ENCODE peak calls at places on chromosomes 16 and 17, in nine cellular contexts. One of them, this sample, is unnamed. For H3K4me1, the result is how much of the 10 kb centered on the place peaks cover.

GRCh38 chr17:70968302-70968701 is 799.0 kb downstream of the KCNJ2 start:
- DNase-seq in ovary: no peak
- DNase-seq in H9: no peak
- DNase-seq in Panc1: no peak
- DNase-seq in cardiac muscle cell: no peak
- DNase-seq in upper lobe of right lung: no peak
- DNase-seq in PC-3: peak
- DNase-seq in breast epithelium: no peak
- DNase-seq in K562: no peak
- DNase-seq in this sample: no peak

GRCh38 chr17:53462393-53462811 is 360.3 kb upstream of the KIF2B start:
- DNase-seq in upper lobe of right lung: no peak
- DNase-seq in K562: no peak
- DNase-seq in Panc1: no peak
- DNase-seq in breast epithelium: no peak
- DNase-seq in PC-3: peak
- DNase-seq in ovary: no peak
- DNase-seq in H9: no peak
- DNase-seq in cardiac muscle cell: no peak
- DNase-seq in this sample: no peak

GRCh38 chr16:30980434-30980833 is 4.6 kb upstream of the HSD3B7 start:
- DNase-seq in Panc1: no peak
- DNase-seq in PC-3: no peak
- DNase-seq in H9: no peak
- DNase-seq in upper lobe of right lung: no peak
- DNase-seq in cardiac muscle cell: no peak
- DNase-seq in ovary: no peak
- DNase-seq in K562: no peak
- DNase-seq in breast epithelium: no peak
- DNase-seq in this sample: no peak

GRCh38 chr16:17106243-17106791 is 364.4 kb downstream of the XYLT1 start:
- DNase-seq in PC-3: no peak
- DNase-seq in H9: no peak
- DNase-seq in ovary: no peak
- DNase-seq in cardiac muscle cell: peak
- DNase-seq in K562: no peak
- DNase-seq in Panc1: no peak
- DNase-seq in breast epithelium: no peak
- DNase-seq in upper lobe of right lung: no peak
- DNase-seq in this sample: no peak

GRCh38 chr16:57540387-57540786 is 2.1 kb upstream of the ADGRG5 start:
- DNase-seq in upper lobe of right lung: peak
- DNase-seq in H9: peak
- DNase-seq in K562: no peak
- DNase-seq in PC-3: no peak
- DNase-seq in breast epithelium: peak
- DNase-seq in Panc1: no peak
- DNase-seq in ovary: no peak
- DNase-seq in cardiac muscle cell: no peak
- DNase-seq in this sample: peak

GRCh38 chr16:83305092-83305491 is 502.7 kb upstream of the HSBP1 start:
- DNase-seq in ovary: no peak
- DNase-seq in upper lobe of right lung: no peak
- DNase-seq in H9: no peak
- DNase-seq in cardiac muscle cell: no peak
- DNase-seq in Panc1: no peak
- DNase-seq in PC-3: no peak
- DNase-seq in breast epithelium: no peak
- DNase-seq in K562: no peak
- DNase-seq in this sample: no peak

GRCh38 chr16:71537643-71538042 is 11.4 kb downstream of the CHST4 start:
- DNase-seq in Panc1: no peak
- DNase-seq in cardiac muscle cell: peak
- DNase-seq in H9: peak
- DNase-seq in ovary: no peak
- DNase-seq in K562: peak
- DNase-seq in breast epithelium: no peak
- DNase-seq in PC-3: peak
- DNase-seq in upper lobe of right lung: no peak
- DNase-seq in this sample: no peak

GRCh38 chr17:81695801-81696200 is 7.4 kb upstream of the MRPL12 start:
- DNase-seq in ovary: no peak
- DNase-seq in K562: no peak
- DNase-seq in H9: no peak
- DNase-seq in upper lobe of right lung: no peak
- DNase-seq in PC-3: no peak
- DNase-seq in breast epithelium: no peak
- DNase-seq in Panc1: no peak
- DNase-seq in cardiac muscle cell: no peak
- DNase-seq in this sample: no peak

GRCh38 chr16:68311316-68311620 is 449 bp downstream of the PRMT7 start:
- DNase-seq in K562: no peak
- DNase-seq in ovary: no peak
- DNase-seq in Panc1: no peak
- DNase-seq in upper lobe of right lung: no peak
- DNase-seq in breast epithelium: no peak
- DNase-seq in cardiac muscle cell: peak
- DNase-seq in H9: no peak
- DNase-seq in PC-3: peak
- DNase-seq in this sample: no peak

GRCh38 chr16:57844416-57845030 is 42.2 kb upstream of the KIFC3 start:
- DNase-seq in cardiac muscle cell: no peak
- DNase-seq in breast epithelium: no peak
- DNase-seq in ovary: no peak
- DNase-seq in K562: no peak
- DNase-seq in PC-3: no peak
- DNase-seq in H9: no peak
- DNase-seq in Panc1: no peak
- DNase-seq in upper lobe of right lung: no peak
- DNase-seq in this sample: no peak

GRCh38 chr17:17435323-17435722 is 41.5 kb upstream of the MED9 start:
- DNase-seq in upper lobe of right lung: no peak
- DNase-seq in PC-3: peak
- DNase-seq in breast epithelium: no peak
- DNase-seq in K562: no peak
- DNase-seq in Panc1: no peak
- DNase-seq in H9: no peak
- DNase-seq in ovary: no peak
- DNase-seq in cardiac muscle cell: no peak
- DNase-seq in this sample: peak

GRCh38 chr17:51608251-51608933 is 348.0 kb downstream of the UTP18 start:
- DNase-seq in PC-3: peak
- DNase-seq in K562: no peak
- DNase-seq in upper lobe of right lung: no peak
- DNase-seq in H9: no peak
- DNase-seq in cardiac muscle cell: no peak
- DNase-seq in Panc1: no peak
- DNase-seq in ovary: no peak
- DNase-seq in breast epithelium: no peak
- DNase-seq in this sample: no peak

DNA sequence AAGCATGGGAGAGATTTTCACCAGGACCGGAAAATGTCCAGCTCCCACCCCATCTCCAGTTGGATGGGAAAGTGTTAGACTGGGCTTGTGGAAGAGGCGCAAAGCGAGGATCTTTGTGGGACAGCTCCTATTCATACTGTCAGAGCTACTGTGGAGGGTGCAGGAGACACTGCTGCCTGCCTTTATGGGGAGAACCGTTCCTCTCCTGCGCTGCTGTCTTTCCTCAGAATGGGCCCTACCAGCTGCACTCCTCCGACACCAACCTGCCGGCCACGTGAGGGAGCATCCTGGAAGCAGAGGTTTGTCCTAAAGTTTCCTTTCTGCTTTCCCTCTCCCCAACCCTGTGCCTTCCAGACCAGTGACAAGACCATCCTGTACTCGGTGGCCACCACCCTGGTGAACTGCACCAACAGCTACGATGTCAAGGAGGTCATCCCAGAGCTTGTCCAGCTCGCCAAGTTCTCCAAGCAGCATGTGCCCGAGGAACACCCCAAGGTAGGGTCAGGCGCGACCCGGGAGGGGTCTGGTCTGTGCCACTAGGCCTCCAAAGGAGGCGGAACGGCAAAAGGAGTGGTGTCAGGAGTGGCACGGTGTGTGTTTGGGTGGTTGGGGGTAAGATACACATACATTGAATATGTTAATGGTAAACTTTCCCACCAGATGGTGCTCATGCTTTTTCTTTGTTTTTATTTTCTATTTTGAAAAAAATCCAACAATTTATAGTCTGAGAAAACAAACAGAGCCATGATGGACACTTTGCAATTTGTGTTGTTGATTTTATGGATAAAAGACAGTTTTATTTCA is 23.0 kb downstream of the SLC35G3 start:
- DNase-seq in K562: no peak
- DNase-seq in Panc1: no peak
- DNase-seq in PC-3: peak
- DNase-seq in cardiac muscle cell: no peak
- DNase-seq in ovary: no peak
- DNase-seq in breast epithelium: no peak
- DNase-seq in upper lobe of right lung: no peak
- DNase-seq in H9: no peak
- DNase-seq in this sample: no peak
- TF ChIP-seq CTCF in K562: peak
- TF ChIP-seq CTCF in Panc1: no peak
- TF ChIP-seq CTCF in PC-3: peak
- TF ChIP-seq CTCF in cardiac muscle cell: no peak
- TF ChIP-seq CTCF in ovary: peak
- TF ChIP-seq CTCF in breast epithelium: peak
- TF ChIP-seq CTCF in upper lobe of right lung: peak
- TF ChIP-seq CTCF in H9: no peak
- TF ChIP-seq CTCF in this sample: peak

GRCh38 chr17:28404461-28404811 is 1.6 kb downstream of the SLC46A1 start:
- DNase-seq in PC-3: no peak
- DNase-seq in breast epithelium: no peak
- DNase-seq in K562: no peak
- DNase-seq in Panc1: no peak
- DNase-seq in ovary: no peak
- DNase-seq in H9: no peak
- DNase-seq in upper lobe of right lung: peak
- DNase-seq in cardiac muscle cell: no peak
- DNase-seq in this sample: peak
- H3K27ac ChIP-seq in PC-3: no peak
- H3K27ac ChIP-seq in breast epithelium: no peak
- H3K27ac ChIP-seq in K562: no peak
- H3K27ac ChIP-seq in Panc1: no peak
- H3K27ac ChIP-seq in ovary: no peak
- H3K27ac ChIP-seq in H9: no peak
- H3K27ac ChIP-seq in upper lobe of right lung: no peak
- H3K27ac ChIP-seq in cardiac muscle cell: no peak
- H3K27ac ChIP-seq in this sample: no peak

DNA sequence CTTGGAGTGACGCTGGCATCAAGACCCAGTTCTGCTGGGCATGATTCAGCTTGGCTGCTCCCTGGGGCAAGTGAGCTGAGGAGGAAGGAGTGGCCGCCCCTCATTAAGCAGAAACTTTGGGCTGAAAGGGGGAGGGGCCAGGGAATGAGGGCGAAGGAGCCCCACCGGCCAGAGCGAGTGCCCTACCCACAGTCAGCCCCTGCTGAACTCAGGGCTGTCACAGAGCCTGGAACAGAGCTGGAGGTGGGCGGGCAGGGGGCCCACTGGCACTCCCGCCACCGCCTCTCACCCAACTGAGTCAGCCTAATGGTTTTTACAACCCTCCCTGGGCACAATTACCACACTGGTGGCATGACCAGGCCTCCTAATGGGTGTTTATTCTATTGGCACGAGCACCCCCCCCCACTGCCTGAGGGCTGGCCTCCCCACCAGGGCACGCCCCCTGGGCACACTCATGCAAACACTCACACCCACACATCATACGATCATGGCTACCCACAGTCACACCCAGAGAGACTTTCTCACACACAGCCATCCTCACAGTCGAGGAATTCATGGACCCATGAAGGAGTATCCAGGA is 19.2 kb downstream of the UNC119 start:
- DNase-seq in PC-3: no peak
- DNase-seq in Panc1: no peak
- DNase-seq in ovary: no peak
- DNase-seq in upper lobe of right lung: no peak
- DNase-seq in K562: no peak
- DNase-seq in breast epithelium: no peak
- DNase-seq in H9: no peak
- DNase-seq in cardiac muscle cell: no peak
- DNase-seq in this sample: no peak
- H3K4me1 ChIP-seq in PC-3: under half
- H3K4me1 ChIP-seq in Panc1: under half
- H3K4me1 ChIP-seq in ovary: under half
- H3K4me1 ChIP-seq in upper lobe of right lung: under half
- H3K4me1 ChIP-seq in K562: under half
- H3K4me1 ChIP-seq in breast epithelium: under half
- H3K4me1 ChIP-seq in H9: under half
- H3K4me1 ChIP-seq in cardiac muscle cell: under half
- H3K4me1 ChIP-seq in this sample: under half

GRCh38 chr17:60599620-60600489 is at the start of gene PPM1D:
- DNase-seq in Panc1: peak
- DNase-seq in PC-3: peak
- DNase-seq in upper lobe of right lung: peak
- DNase-seq in H9: peak
- DNase-seq in K562: peak
- DNase-seq in breast epithelium: peak
- DNase-seq in ovary: peak
- DNase-seq in cardiac muscle cell: peak
- DNase-seq in this sample: peak

GRCh38 chr17:60600490-60601431 is 768 bp downstream of the PPM1D start:
- DNase-seq in PC-3: peak
- DNase-seq in breast epithelium: peak
- DNase-seq in K562: peak
- DNase-seq in upper lobe of right lung: peak
- DNase-seq in Panc1: no peak
- DNase-seq in ovary: peak
- DNase-seq in cardiac muscle cell: peak
- DNase-seq in H9: peak
- DNase-seq in this sample: peak

GRCh38 chr17:60602385-60602742 is 2.4 kb downstream of the PPM1D start:
- DNase-seq in K562: no peak
- DNase-seq in upper lobe of right lung: no peak
- DNase-seq in H9: no peak
- DNase-seq in ovary: no peak
- DNase-seq in cardiac muscle cell: no peak
- DNase-seq in PC-3: peak
- DNase-seq in breast epithelium: no peak
- DNase-seq in Panc1: no peak
- DNase-seq in this sample: no peak

GRCh38 chr17:60602871-60603270 is 2.9 kb downstream of the PPM1D start:
- DNase-seq in H9: no peak
- DNase-seq in Panc1: no peak
- DNase-seq in cardiac muscle cell: no peak
- DNase-seq in PC-3: no peak
- DNase-seq in ovary: no peak
- DNase-seq in breast epithelium: no peak
- DNase-seq in upper lobe of right lung: no peak
- DNase-seq in K562: no peak
- DNase-seq in this sample: no peak

GRCh38 chr17:60601443-60602384 is 1.7 kb downstream of the PPM1D start:
- DNase-seq in Panc1: no peak
- DNase-seq in K562: peak
- DNase-seq in ovary: peak
- DNase-seq in H9: peak
- DNase-seq in cardiac muscle cell: peak
- DNase-seq in breast epithelium: no peak
- DNase-seq in upper lobe of right lung: no peak
- DNase-seq in PC-3: peak
- DNase-seq in this sample: no peak
- TF ChIP-seq CTCF in Panc1: peak
- TF ChIP-seq CTCF in K562: no peak
- TF ChIP-seq CTCF in ovary: no peak
- TF ChIP-seq CTCF in H9: peak
- TF ChIP-seq CTCF in cardiac muscle cell: no peak
- TF ChIP-seq CTCF in breast epithelium: no peak
- TF ChIP-seq CTCF in upper lobe of right lung: no peak
- TF ChIP-seq CTCF in PC-3: peak
- TF ChIP-seq CTCF in this sample: no peak

This sample was measured in lower lobe of right lung.